ENCODE peak calls at places on chromosomes 16 and 17, in ten cellular contexts. One of them, this sample, is unnamed.

GRCh38 chr16:71885261-71885650 is 1.3 kb upstream of the ZNF821 start:
- DNase-seq in GM23248: peak; percentile 18
- DNase-seq in neural progenitor cell: no peak
- DNase-seq in neuronal stem cell: no peak
- DNase-seq in effector memory CD4-positive, alpha-beta T cell: no peak
- DNase-seq in right lobe of liver: no peak
- DNase-seq in PC-3: peak; percentile 24
- DNase-seq in thoracic aorta: no peak
- DNase-seq in A549: no peak
- DNase-seq in heart right ventricle: no peak
- DNase-seq in this sample: no peak

GRCh38 chr17:68587026-68587425 is 14.1 kb downstream of the FAM20A start:
- DNase-seq in GM23248: no peak
- DNase-seq in neural progenitor cell: no peak
- DNase-seq in neuronal stem cell: no peak
- DNase-seq in effector memory CD4-positive, alpha-beta T cell: no peak
- DNase-seq in right lobe of liver: peak; percentile 74
- DNase-seq in PC-3: no peak
- DNase-seq in thoracic aorta: no peak
- DNase-seq in A549: no peak
- DNase-seq in heart right ventricle: no peak
- DNase-seq in this sample: no peak

GRCh38 chr16:50842589-50842988 is 100.7 kb downstream of the CYLD start:
- DNase-seq in GM23248: no peak
- DNase-seq in neural progenitor cell: no peak
- DNase-seq in neuronal stem cell: no peak
- DNase-seq in effector memory CD4-positive, alpha-beta T cell: no peak
- DNase-seq in right lobe of liver: no peak
- DNase-seq in PC-3: no peak
- DNase-seq in thoracic aorta: no peak
- DNase-seq in A549: no peak
- DNase-seq in heart right ventricle: no peak
- DNase-seq in this sample: no peak

GRCh38 chr17:71039391-71039790 is 870.1 kb downstream of the KCNJ2 start:
- DNase-seq in GM23248: no peak
- DNase-seq in neural progenitor cell: no peak
- DNase-seq in neuronal stem cell: no peak
- DNase-seq in effector memory CD4-positive, alpha-beta T cell: no peak
- DNase-seq in right lobe of liver: no peak
- DNase-seq in PC-3: no peak
- DNase-seq in thoracic aorta: no peak
- DNase-seq in A549: no peak
- DNase-seq in heart right ventricle: no peak
- DNase-seq in this sample: no peak

GRCh38 chr17:9241371-9241712 is 220.0 kb downstream of the NTN1 start:
- DNase-seq in GM23248: peak; percentile 31
- DNase-seq in neural progenitor cell: no peak
- DNase-seq in neuronal stem cell: no peak
- DNase-seq in effector memory CD4-positive, alpha-beta T cell: no peak
- DNase-seq in right lobe of liver: peak; percentile 67
- DNase-seq in PC-3: no peak
- DNase-seq in thoracic aorta: no peak
- DNase-seq in A549: no peak
- DNase-seq in heart right ventricle: peak; percentile 65
- DNase-seq in this sample: no peak

GRCh38 chr16:28592511-28592910 is 4.3 kb downstream of the SULT1A2 start:
- DNase-seq in GM23248: no peak
- DNase-seq in neural progenitor cell: no peak
- DNase-seq in neuronal stem cell: no peak
- DNase-seq in effector memory CD4-positive, alpha-beta T cell: no peak
- DNase-seq in right lobe of liver: no peak
- DNase-seq in PC-3: no peak
- DNase-seq in thoracic aorta: no peak
- DNase-seq in A549: no peak
- DNase-seq in heart right ventricle: no peak
- DNase-seq in this sample: no peak

GRCh38 chr17:74746376-74746775 is 2.1 kb upstream of the NHERF1 start:
- DNase-seq in GM23248: no peak
- DNase-seq in neural progenitor cell: peak; percentile 59
- DNase-seq in neuronal stem cell: no peak
- DNase-seq in effector memory CD4-positive, alpha-beta T cell: no peak
- DNase-seq in right lobe of liver: peak; percentile 46
- DNase-seq in PC-3: no peak
- DNase-seq in thoracic aorta: no peak
- DNase-seq in A549: no peak
- DNase-seq in heart right ventricle: no peak
- DNase-seq in this sample: no peak

GRCh38 chr17:3845361-3845753 is 689 bp downstream of the NCBP3 start:
- DNase-seq in GM23248: peak; percentile 58
- DNase-seq in neural progenitor cell: no peak
- DNase-seq in neuronal stem cell: no peak
- DNase-seq in effector memory CD4-positive, alpha-beta T cell: no peak
- DNase-seq in right lobe of liver: no peak
- DNase-seq in PC-3: no peak
- DNase-seq in thoracic aorta: no peak
- DNase-seq in A549: no peak
- DNase-seq in heart right ventricle: no peak
- DNase-seq in this sample: no peak

GRCh38 chr16:2535644-2536021 is 2.2 kb upstream of the PDPK1 start:
- DNase-seq in GM23248: peak; percentile 90
- DNase-seq in neural progenitor cell: no peak
- DNase-seq in neuronal stem cell: no peak
- DNase-seq in effector memory CD4-positive, alpha-beta T cell: no peak
- DNase-seq in right lobe of liver: peak; percentile 47
- DNase-seq in PC-3: no peak
- DNase-seq in thoracic aorta: no peak
- DNase-seq in A549: peak; percentile 1
- DNase-seq in heart right ventricle: no peak
- DNase-seq in this sample: peak; percentile 69

GRCh38 chr17:4449736-4450135 is 16.0 kb downstream of the SPNS3 start:
- DNase-seq in GM23248: peak; percentile 20
- DNase-seq in neural progenitor cell: no peak
- DNase-seq in neuronal stem cell: no peak
- DNase-seq in effector memory CD4-positive, alpha-beta T cell: no peak
- DNase-seq in right lobe of liver: no peak
- DNase-seq in PC-3: no peak
- DNase-seq in thoracic aorta: no peak
- DNase-seq in A549: no peak
- DNase-seq in heart right ventricle: no peak
- DNase-seq in this sample: peak; percentile 81

GRCh38 chr16:46686815-46687473 is 2.0 kb downstream of the VPS35 start:
- DNase-seq in GM23248: no peak
- DNase-seq in neural progenitor cell: no peak
- DNase-seq in neuronal stem cell: no peak
- DNase-seq in effector memory CD4-positive, alpha-beta T cell: no peak
- DNase-seq in right lobe of liver: no peak
- DNase-seq in PC-3: no peak
- DNase-seq in thoracic aorta: no peak
- DNase-seq in A549: no peak
- DNase-seq in heart right ventricle: no peak
- DNase-seq in this sample: no peak
- H3K4me3 ChIP-seq in GM23248: peak overlapping the region; percentile 94
- H3K4me3 ChIP-seq in neural progenitor cell: peak overlapping the region; percentile 73
- H3K4me3 ChIP-seq in neuronal stem cell: no peak overlapping the region
- H3K4me3 ChIP-seq in effector memory CD4-positive, alpha-beta T cell: no peak overlapping the region
- H3K4me3 ChIP-seq in right lobe of liver: no peak overlapping the region
- H3K4me3 ChIP-seq in PC-3: peak overlapping the region; percentile 95
- H3K4me3 ChIP-seq in thoracic aorta: peak overlapping the region; percentile 76
- H3K4me3 ChIP-seq in A549: no peak overlapping the region
- H3K4me3 ChIP-seq in heart right ventricle: peak overlapping the region; percentile 94
- H3K4me3 ChIP-seq in this sample: no peak overlapping the region

GRCh38 chr16:75062944-75063444 is 53.6 kb downstream of the LDHD start:
- DNase-seq in GM23248: no peak
- DNase-seq in neural progenitor cell: no peak
- DNase-seq in neuronal stem cell: no peak
- DNase-seq in effector memory CD4-positive, alpha-beta T cell: no peak
- DNase-seq in right lobe of liver: no peak
- DNase-seq in PC-3: no peak
- DNase-seq in thoracic aorta: no peak
- DNase-seq in A549: no peak
- DNase-seq in heart right ventricle: no peak
- DNase-seq in this sample: no peak
- H3K27ac ChIP-seq in GM23248: no peak overlapping the region
- H3K27ac ChIP-seq in neural progenitor cell: no peak overlapping the region
- H3K27ac ChIP-seq in neuronal stem cell: no peak overlapping the region
- H3K27ac ChIP-seq in effector memory CD4-positive, alpha-beta T cell: no peak overlapping the region
- H3K27ac ChIP-seq in right lobe of liver: peak overlapping the region; percentile 23
- H3K27ac ChIP-seq in PC-3: no peak overlapping the region
- H3K27ac ChIP-seq in thoracic aorta: no peak overlapping the region
- H3K27ac ChIP-seq in A549: peak overlapping the region; percentile 66
- H3K27ac ChIP-seq in heart right ventricle: peak overlapping the region; percentile 61
- H3K27ac ChIP-seq in this sample: peak overlapping the region; percentile 47

DNA sequence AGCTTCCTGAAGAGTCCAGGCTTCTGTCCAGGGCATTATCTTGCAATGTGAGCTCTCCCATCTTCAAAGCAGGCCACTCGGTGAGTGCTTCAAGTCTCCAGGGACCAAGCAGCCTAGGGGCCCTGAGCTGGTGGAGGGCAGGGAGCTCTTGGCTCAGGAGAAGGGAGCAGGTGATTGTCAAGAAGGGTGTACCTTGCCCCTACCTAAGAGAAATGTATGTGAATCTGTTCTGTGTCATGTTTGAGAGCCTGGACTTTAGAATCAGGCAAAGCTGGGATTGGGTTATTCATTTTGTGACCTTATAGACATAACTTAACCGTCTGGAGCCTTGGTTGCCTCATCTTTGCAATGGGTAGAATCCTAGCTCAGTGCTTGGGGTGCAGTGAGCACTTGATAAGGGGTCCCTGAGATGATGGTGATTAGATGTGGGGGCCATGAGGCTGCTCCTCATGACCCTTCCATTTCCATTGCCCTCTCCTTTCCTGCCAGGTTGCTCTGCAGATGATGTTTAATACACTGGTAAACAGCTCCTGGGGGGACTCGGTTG is 15.9 kb downstream of the ZNF768 start:
- DNase-seq in GM23248: no peak
- DNase-seq in neural progenitor cell: no peak
- DNase-seq in neuronal stem cell: no peak
- DNase-seq in effector memory CD4-positive, alpha-beta T cell: no peak
- DNase-seq in right lobe of liver: no peak
- DNase-seq in PC-3: no peak
- DNase-seq in thoracic aorta: no peak
- DNase-seq in A549: no peak
- DNase-seq in heart right ventricle: no peak
- DNase-seq in this sample: no peak
- H3K4me3 ChIP-seq in GM23248: no peak overlapping the region
- H3K4me3 ChIP-seq in neural progenitor cell: no peak overlapping the region
- H3K4me3 ChIP-seq in neuronal stem cell: no peak overlapping the region
- H3K4me3 ChIP-seq in effector memory CD4-positive, alpha-beta T cell: no peak overlapping the region
- H3K4me3 ChIP-seq in right lobe of liver: no peak overlapping the region
- H3K4me3 ChIP-seq in PC-3: no peak overlapping the region
- H3K4me3 ChIP-seq in thoracic aorta: no peak overlapping the region
- H3K4me3 ChIP-seq in A549: no peak overlapping the region
- H3K4me3 ChIP-seq in heart right ventricle: no peak overlapping the region
- H3K4me3 ChIP-seq in this sample: no peak overlapping the region

DNA sequence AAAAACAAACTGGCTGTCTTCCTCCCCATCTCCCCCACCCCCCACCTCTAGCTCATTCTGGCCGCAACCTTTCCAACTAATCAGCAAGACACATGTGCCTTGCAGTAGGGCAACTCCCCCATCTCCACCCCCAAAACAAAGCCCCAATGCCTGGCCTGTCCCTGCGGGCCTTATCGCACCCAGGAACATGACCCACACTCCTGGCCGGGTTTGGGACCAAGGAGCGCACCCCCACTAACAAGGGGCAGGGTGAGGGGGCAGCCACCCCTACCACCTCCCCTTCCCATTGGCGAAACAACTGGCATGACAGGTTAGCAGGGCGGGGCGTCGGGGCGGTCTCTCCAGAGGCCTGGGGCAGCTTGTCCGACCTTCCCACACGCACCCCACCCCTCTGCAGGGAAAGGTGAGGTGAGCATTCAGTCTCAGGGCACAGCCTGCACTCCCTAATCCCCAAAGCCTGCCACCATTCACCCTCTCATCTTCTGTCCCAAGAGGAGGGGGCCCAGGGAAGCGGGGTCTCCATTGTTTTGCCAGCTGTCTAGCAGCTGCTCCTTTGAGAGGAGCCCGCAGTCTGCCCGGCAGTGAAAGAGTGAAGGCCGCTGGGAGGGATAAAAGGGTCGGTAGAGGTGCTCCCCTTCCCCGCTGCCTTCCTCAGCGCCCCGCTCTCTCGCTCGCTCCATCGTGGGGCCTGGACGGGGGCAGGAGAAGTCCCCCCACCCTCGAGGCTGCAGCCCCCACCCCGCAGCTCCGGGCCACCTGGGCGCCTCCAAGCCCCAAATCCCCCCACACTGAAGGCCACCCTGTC is 764 bp downstream of the MYO18A start:
- DNase-seq in GM23248: peak; percentile 41
- DNase-seq in neural progenitor cell: peak; percentile 89
- DNase-seq in neuronal stem cell: peak; percentile 67
- DNase-seq in effector memory CD4-positive, alpha-beta T cell: no peak
- DNase-seq in right lobe of liver: peak; percentile 98
- DNase-seq in PC-3: peak; percentile 61
- DNase-seq in thoracic aorta: no peak
- DNase-seq in A549: peak; percentile 84
- DNase-seq in heart right ventricle: peak; percentile 54
- DNase-seq in this sample: peak; percentile 90
- H3K27ac ChIP-seq in GM23248: no peak overlapping the region
- H3K27ac ChIP-seq in neural progenitor cell: peak overlapping the region; percentile 85
- H3K27ac ChIP-seq in neuronal stem cell: peak overlapping the region; percentile 58
- H3K27ac ChIP-seq in effector memory CD4-positive, alpha-beta T cell: no peak overlapping the region
- H3K27ac ChIP-seq in right lobe of liver: peak overlapping the region; percentile 92
- H3K27ac ChIP-seq in PC-3: peak overlapping the region; percentile 81
- H3K27ac ChIP-seq in thoracic aorta: peak overlapping the region; percentile 66
- H3K27ac ChIP-seq in A549: peak overlapping the region; percentile 95
- H3K27ac ChIP-seq in heart right ventricle: peak overlapping the region; percentile 90
- H3K27ac ChIP-seq in this sample: peak overlapping the region; percentile 89

GRCh38 chr17:81405382-81406005 is 10.2 kb downstream of the BAHCC1 start:
- DNase-seq in GM23248: peak; percentile 64
- DNase-seq in neural progenitor cell: no peak
- DNase-seq in neuronal stem cell: no peak
- DNase-seq in effector memory CD4-positive, alpha-beta T cell: no peak
- DNase-seq in right lobe of liver: no peak
- DNase-seq in PC-3: no peak
- DNase-seq in thoracic aorta: peak; percentile 73
- DNase-seq in A549: no peak
- DNase-seq in heart right ventricle: no peak
- DNase-seq in this sample: no peak
- H3K4me3 ChIP-seq in GM23248: no peak overlapping the region
- H3K4me3 ChIP-seq in neural progenitor cell: no peak overlapping the region
- H3K4me3 ChIP-seq in neuronal stem cell: no peak overlapping the region
- H3K4me3 ChIP-seq in effector memory CD4-positive, alpha-beta T cell: no peak overlapping the region
- H3K4me3 ChIP-seq in right lobe of liver: no peak overlapping the region
- H3K4me3 ChIP-seq in PC-3: no peak overlapping the region
- H3K4me3 ChIP-seq in thoracic aorta: peak overlapping the region; percentile 58
- H3K4me3 ChIP-seq in A549: no peak overlapping the region
- H3K4me3 ChIP-seq in heart right ventricle: peak overlapping the region; percentile 9
- H3K4me3 ChIP-seq in this sample: no peak overlapping the region

DNA sequence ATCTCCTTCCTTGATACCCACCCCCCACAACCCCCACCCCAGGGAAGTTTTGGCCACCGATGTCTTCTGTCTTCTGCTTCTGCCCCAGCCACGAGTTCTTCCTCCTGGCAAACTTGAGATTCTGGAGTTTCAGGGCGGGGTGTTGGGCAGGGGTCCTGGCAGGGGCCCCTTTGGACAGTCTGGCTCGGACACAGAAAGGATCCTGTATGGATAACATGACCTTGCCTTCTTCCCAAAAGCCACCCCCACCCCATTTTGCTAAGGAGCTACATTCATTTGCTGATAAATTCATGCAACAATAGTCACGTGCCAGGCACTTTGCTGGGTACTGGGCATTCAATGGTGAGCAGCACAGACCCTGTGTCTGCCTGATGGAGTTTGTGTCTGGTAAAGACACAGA is 5.9 kb upstream of the COL1A1 start:
- DNase-seq in GM23248: peak; percentile 15
- DNase-seq in neural progenitor cell: no peak
- DNase-seq in neuronal stem cell: no peak
- DNase-seq in effector memory CD4-positive, alpha-beta T cell: no peak
- DNase-seq in right lobe of liver: no peak
- DNase-seq in PC-3: no peak
- DNase-seq in thoracic aorta: no peak
- DNase-seq in A549: no peak
- DNase-seq in heart right ventricle: no peak
- DNase-seq in this sample: no peak
- H3K27ac ChIP-seq in GM23248: peak overlapping the region; percentile 100
- H3K27ac ChIP-seq in neural progenitor cell: no peak overlapping the region
- H3K27ac ChIP-seq in neuronal stem cell: no peak overlapping the region
- H3K27ac ChIP-seq in effector memory CD4-positive, alpha-beta T cell: no peak overlapping the region
- H3K27ac ChIP-seq in right lobe of liver: no peak overlapping the region
- H3K27ac ChIP-seq in PC-3: no peak overlapping the region
- H3K27ac ChIP-seq in thoracic aorta: no peak overlapping the region
- H3K27ac ChIP-seq in A549: peak overlapping the region; percentile 36
- H3K27ac ChIP-seq in heart right ventricle: no peak overlapping the region
- H3K27ac ChIP-seq in this sample: no peak overlapping the region

This sample was measured in upper lobe of right lung.